ENCODE peak calls at places on chromosomes 5 and 9, in seven cellular contexts. N, J, Q, H, D, M and F are unnamed samples.

GRCh38 chr5:151184316-151185042 is 26.9 kb upstream of the ANXA6 start:
- DNase-seq in N (no peak), J (no peak), Q (peak), H (no peak), D (no peak), M (no peak), F (no peak)

GRCh38 chr9:12819436-12820185 is 44.8 kb downstream of the LURAP1L start:
- DNase-seq in N (no peak), J (no peak), Q (no peak), H (no peak), D (no peak), M (no peak), F (no peak)

GRCh38 chr9:111965566-111966019 is 69.0 kb downstream of the UGCG start:
- DNase-seq in N (peak), J (no peak), Q (no peak), H (no peak), D (peak), M (no peak), F (no peak)

GRCh38 chr5:39361306-39361705 is 3.0 kb downstream of the C9 start:
- DNase-seq in N (no peak), J (no peak), Q (no peak), H (no peak), D (no peak), M (no peak), F (no peak)

GRCh38 chr5:1056611-1057484 is 48.2 kb downstream of the NKD2 start:
- DNase-seq in N (no peak), J (no peak), Q (no peak), H (no peak), D (no peak), M (no peak), F (no peak)

GRCh38 chr9:137648396-137648795 is 29.6 kb downstream of the EHMT1 start:
- DNase-seq in N (no peak), J (no peak), Q (no peak), H (no peak), D (no peak), M (no peak), F (no peak)

GRCh38 chr5:177546262-177546741 is 8.1 kb downstream of the FAM193B start:
- DNase-seq in N (peak), J (no peak), Q (no peak), H (no peak), D (peak), M (no peak), F (peak)

GRCh38 chr9:78919701-78920100 is 622.8 kb downstream of the PSAT1 start:
- DNase-seq in N (no peak), J (no peak), Q (no peak), H (no peak), D (no peak), M (no peak), F (no peak)

GRCh38 chr5:34924462-34924765 is 4.9 kb upstream of the DNAJC21 start:
- DNase-seq in N (no peak), J (no peak), Q (no peak), H (no peak), D (no peak), M (no peak), F (no peak)

GRCh38 chr9:126147186-126147585 is 179.4 kb upstream of the MVB12B start:
- DNase-seq in N (no peak), J (no peak), Q (no peak), H (no peak), D (no peak), M (no peak), F (peak)

GRCh38 chr9:98365227-98365669 is 109.8 kb upstream of the TBC1D2 start:
- DNase-seq in N (no peak), J (no peak), Q (no peak), H (no peak), D (no peak), M (no peak), F (no peak)

GRCh38 chr5:179495906-179496455 is 54.4 kb upstream of the RUFY1 start:
- DNase-seq in N (no peak), J (no peak), Q (no peak), H (no peak), D (no peak), M (peak), F (no peak)

GRCh38 chr5:118365718-118366117 is 622.6 kb downstream of the DTWD2 start:
- DNase-seq in N (no peak), J (no peak), Q (no peak), H (no peak), D (no peak), M (no peak), F (no peak)

GRCh38 chr5:3311443-3311842 is 284.2 kb upstream of the IRX1 start:
- DNase-seq in N (no peak), J (no peak), Q (no peak), H (no peak), D (no peak), M (no peak), F (no peak)

GRCh38 chr5:141439411-141440141 is 9.3 kb downstream of the PCDHGA12 start:
- DNase-seq in N (no peak), J (no peak), Q (no peak), H (no peak), D (no peak), M (no peak), F (no peak)

GRCh38 chr5:53246042-53246836 is 136.7 kb upstream of the MOCS2 start:
- DNase-seq in N (peak), J (no peak), Q (no peak), H (no peak), D (peak), M (no peak), F (no peak)

GRCh38 chr5:73506459-73506955 is 8.3 kb downstream of the BTF3 start:
- DNase-seq in N (no peak), J (no peak), Q (no peak), H (no peak), D (no peak), M (no peak), F (no peak)

GRCh38 chr5:116303340-116303739 is 218.5 kb downstream of the COMMD10 start:
- DNase-seq in N (no peak), J (no peak), Q (no peak), H (no peak), D (no peak), M (no peak), F (no peak)

GRCh38 chr9:88745281-88746001 is 210.5 kb downstream of the NXNL2 start:
- DNase-seq in N (no peak), J (no peak), Q (no peak), H (no peak), D (peak), M (no peak), F (no peak)

GRCh38 chr9:114898741-114899140 is 31.6 kb downstream of the TNFSF8 start:
- DNase-seq in N (no peak), J (no peak), Q (peak), H (peak), D (no peak), M (no peak), F (no peak)